ENCODE peak calls at places on chromosomes 13 and 19, in six cellular contexts. O is T-helper 17 cell, D is mesenteric fat pad, P is RWPE1, B is AG04450, Q is PC-3. R is an unnamed sample.

GRCh38 chr13:51738226-51738905 is 65.6 kb downstream of the DHRS12 start:
- DNase-seq in O (no peak), D (no peak), P (no peak), B (no peak), Q (no peak), R (no peak)

GRCh38 chr13:102922184-102922583 is 76.4 kb downstream of the ERCC5 start:
- DNase-seq in O (no peak), D (no peak), P (no peak), B (no peak), Q (no peak), R (no peak)

GRCh38 chr19:38692458-38693379 is 45.3 kb downstream of the ACTN4 start:
- DNase-seq in O (no peak), D (no peak), P (no peak), B (no peak), Q (no peak), R (no peak)

GRCh38 chr13:50809133-50810090 is 34.1 kb downstream of the DLEU7 start:
- DNase-seq in O (no peak), D (no peak), P (no peak), B (no peak), Q (no peak), R (no peak)

GRCh38 chr19:53879145-53880037 is 2.6 kb upstream of the PRKCG start:
- DNase-seq in O (peak), D (peak), P (peak), B (peak), Q (peak), R (peak)

GRCh38 chr13:25886438-25887214 is 165.2 kb downstream of the SHISA2 start:
- DNase-seq in O (no peak), D (no peak), P (peak), B (peak), Q (peak), R (no peak)

GRCh38 chr19:39156230-39156890 is 30.8 kb downstream of the PAK4 start:
- DNase-seq in O (no peak), D (no peak), P (no peak), B (no peak), Q (peak), R (no peak)

GRCh38 chr19:49761625-49762311 is 1.3 kb downstream of the TSKS start:
- DNase-seq in O (no peak), D (no peak), P (no peak), B (no peak), Q (peak), R (no peak)

GRCh38 chr13:32092471-32092870 is 60.9 kb downstream of the FRY start:
- DNase-seq in O (no peak), D (no peak), P (no peak), B (no peak), Q (no peak), R (no peak)

GRCh38 chr19:10500247-10500592 is 2.9 kb downstream of the KEAP1 start:
- DNase-seq in O (no peak), D (no peak), P (no peak), B (no peak), Q (no peak), R (no peak)

GRCh38 chr13:111346281-111346680 is 25.8 kb downstream of the TEX29 start:
- DNase-seq in O (no peak), D (no peak), P (no peak), B (no peak), Q (no peak), R (no peak)

GRCh38 chr19:53768401-53768800 is 55.7 kb downstream of the NLRP12 start:
- DNase-seq in O (no peak), D (no peak), P (no peak), B (no peak), Q (no peak), R (no peak)

GRCh38 chr19:29927944-29928669 is 13.9 kb upstream of the URI1 start:
- DNase-seq in O (no peak), D (peak), P (no peak), B (no peak), Q (no peak), R (no peak)

GRCh38 chr13:32195713-32196112 is 119.5 kb downstream of the ZAR1L start:
- DNase-seq in O (no peak), D (no peak), P (no peak), B (no peak), Q (no peak), R (no peak)

GRCh38 chr13:32585625-32586021 is 629 bp upstream of the PDS5B start:
- DNase-seq in O (no peak), D (no peak), P (no peak), B (no peak), Q (peak), R (no peak)

GRCh38 chr13:51494151-51494550 is 41.3 kb upstream of the INTS6 start:
- DNase-seq in O (no peak), D (no peak), P (no peak), B (no peak), Q (no peak), R (no peak)

GRCh38 chr19:47186337-47187022 is 44.5 kb downstream of the BBC3 start:
- DNase-seq in O (peak), D (no peak), P (no peak), B (no peak), Q (no peak), R (no peak)

GRCh38 chr19:35533822-35534521 is 716 bp downstream of the GAPDHS start:
- DNase-seq in O (peak), D (no peak), P (no peak), B (no peak), Q (no peak), R (no peak)

GRCh38 chr13:92513672-92514071 is 712.9 kb upstream of the GPC6 start:
- DNase-seq in O (no peak), D (no peak), P (no peak), B (no peak), Q (no peak), R (no peak)

GRCh38 chr19:55152017-55152416 is 3.0 kb upstream of the TNNT1 start:
- DNase-seq in O (no peak), D (no peak), P (no peak), B (no peak), Q (peak), R (no peak)

GRCh38 chr19:33819875-33820781 is 23.5 kb downstream of the KCTD15 start:
- DNase-seq in O (peak), D (peak), P (peak), B (no peak), Q (peak), R (peak)

GRCh38 chr13:111551421-111551820 is 231.0 kb downstream of the TEX29 start:
- DNase-seq in O (no peak), D (peak), P (no peak), B (no peak), Q (no peak), R (no peak)

GRCh38 chr13:49869514-49869913 is 66.6 kb downstream of the SPRYD7 start:
- DNase-seq in O (no peak), D (no peak), P (no peak), B (no peak), Q (peak), R (peak)

R was measured in CMK.